ENCODE peak calls at places on chromosomes 3 and 15, in six cellular contexts. D is GM23338, W is bronchial epithelial cell, R is fibroblast of pulmonary artery, P is HFF-Myc, J is psoas muscle. Y is an unnamed sample.

GRCh38 chr15:79615754-79616153 is 183.6 kb downstream of the MINAR1 start:
- DNase-seq in P (no peak), W (no peak), D (no peak), R (no peak), J (no peak), Y (no peak)

GRCh38 chr3:132350814-132351213 is 33.6 kb downstream of the ACP3 start:
- DNase-seq in D (no peak), J (no peak), R (no peak), P (no peak), W (no peak), Y (no peak)

GRCh38 chr15:65939901-65940617 is 70.8 kb downstream of the RAB11A start:
- DNase-seq in D (no peak), P (peak), R (peak), J (no peak), W (peak), Y (peak)

GRCh38 chr3:40079845-40080240 is 229.7 kb upstream of the EIF1B start:
- DNase-seq in D (no peak), R (peak), W (peak), P (no peak), J (no peak), Y (no peak)

GRCh38 chr3:46835059-46835458 is 28.2 kb downstream of the MYL3 start:
- DNase-seq in R (no peak), D (no peak), P (no peak), J (no peak), W (no peak), Y (no peak)

GRCh38 chr3:180017846-180018245 is 18.9 kb downstream of the PEX5L start:
- DNase-seq in J (no peak), W (no peak), D (no peak), P (no peak), R (no peak), Y (no peak)

GRCh38 chr3:57451150-57451846 is 92.8 kb downstream of the DNAH12 start:
- DNase-seq in R (no peak), D (no peak), J (no peak), W (no peak), P (no peak), Y (no peak)

GRCh38 chr3:36653095-36653494 is 111.3 kb downstream of the DCLK3 start:
- DNase-seq in D (no peak), W (peak), P (peak), R (peak), J (no peak), Y (no peak)

GRCh38 chr15:101115887-101116680 is 135.8 kb downstream of the CHSY1 start:
- DNase-seq in R (peak), D (no peak), J (peak), P (no peak), W (no peak), Y (no peak)

GRCh38 chr15:81297147-81297572 is 26.8 kb downstream of the STARD5 start:
- DNase-seq in J (no peak), P (no peak), W (peak), R (peak), D (no peak), Y (no peak)

GRCh38 chr15:90062729-90063684 is 39.3 kb downstream of the IDH2 start:
- DNase-seq in P (no peak), W (no peak), R (no peak), J (no peak), D (no peak), Y (no peak)

GRCh38 chr15:90099072-90099867 is 3.0 kb downstream of the IDH2 start:
- DNase-seq in J (no peak), P (no peak), D (peak), W (no peak), R (no peak), Y (no peak)

GRCh38 chr15:77032647-77033416 is 37.9 kb downstream of the PSTPIP1 start:
- DNase-seq in D (no peak), J (no peak), P (no peak), R (no peak), W (no peak), Y (no peak)

GRCh38 chr15:94584833-94585244 is 353.5 kb downstream of the MCTP2 start:
- DNase-seq in W (no peak), D (no peak), R (peak), P (no peak), J (no peak), Y (no peak)

GRCh38 chr3:3772920-3773319 is 26.3 kb upstream of the LRRN1 start:
- DNase-seq in P (no peak), R (no peak), W (no peak), J (no peak), D (no peak), Y (no peak)

GRCh38 chr3:94132777-94133176 is 69.9 kb downstream of the NSUN3 start:
- DNase-seq in D (peak), W (peak), J (no peak), P (no peak), R (no peak), Y (no peak)

GRCh38 chr3:190194506-190194905 is 73.8 kb upstream of the P3H2 start:
- DNase-seq in J (no peak), D (peak), W (no peak), P (no peak), R (no peak), Y (no peak)

GRCh38 chr3:76307556-76307955 is 522.2 kb upstream of the ZNF717 start:
- DNase-seq in J (no peak), R (no peak), P (no peak), W (no peak), D (no peak), Y (no peak)

GRCh38 chr15:92780816-92781215 is 119.3 kb upstream of the CHD2 start:
- DNase-seq in D (peak), P (no peak), R (no peak), J (no peak), W (no peak), Y (no peak)

GRCh38 chr3:55630280-55630920 is 143.3 kb upstream of the WNT5A start:
- DNase-seq in D (peak), W (no peak), P (no peak), J (no peak), R (no peak), Y (no peak)
- TF ChIP-seq CTCF in D (no peak), W (no peak), P (no peak), J (no peak), R (no peak), Y (no peak)

DNA sequence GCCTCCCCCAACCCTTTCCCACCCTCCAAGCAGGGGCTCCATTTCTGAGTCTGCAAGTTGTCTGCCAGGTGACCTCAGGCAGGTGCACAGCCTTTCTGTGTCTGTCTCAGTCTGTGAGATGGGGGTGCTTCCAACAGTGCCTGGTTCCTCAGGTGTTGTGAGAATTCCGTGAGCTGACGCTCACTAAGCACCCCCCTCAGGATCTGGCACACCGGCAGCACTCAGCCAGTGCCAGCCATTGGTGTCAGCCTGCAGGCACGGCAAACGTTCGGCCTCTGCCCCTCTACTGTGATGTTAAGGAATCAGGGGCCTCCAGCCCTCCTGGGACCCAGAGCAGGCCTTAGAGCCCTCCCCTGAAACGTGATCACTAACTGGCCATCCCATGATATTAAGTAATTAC is 2.4 kb downstream of the KLF15 start:
- DNase-seq in D (no peak), P (no peak), J (no peak), W (no peak), R (no peak), Y (no peak)
- H3K4me3 ChIP-seq in D (no peak), P (no peak), J (peak), W (no peak), R (no peak), Y (no peak)

GRCh38 chr3:170961616-170962400 is 53.4 kb upstream of the EIF5A2 start:
- DNase-seq in D (peak), J (no peak), R (peak), P (peak), W (peak), Y (no peak)
- TF ChIP-seq CTCF in D (peak), J (peak), R (peak), P (peak), W (peak), Y (peak)

GRCh38 chr3:42982645-42983412 is 3.7 kb downstream of the GASK1A start:
- DNase-seq in R (no peak), D (no peak), P (no peak), W (no peak), J (no peak), Y (no peak)

GRCh38 chr3:42980209-42980608 is 1.1 kb downstream of the GASK1A start:
- DNase-seq in R (no peak), D (peak), W (no peak), J (no peak), P (no peak), Y (no peak)

GRCh38 chr3:42983927-42984326 is 4.8 kb downstream of the GASK1A start:
- DNase-seq in P (no peak), W (peak), D (no peak), R (no peak), J (no peak), Y (no peak)

GRCh38 chr3:42979044-42979962 is at the start of gene GASK1A:
- DNase-seq in R (no peak), D (peak), P (no peak), J (peak), W (no peak), Y (no peak)

GRCh38 chr3:42980909-42981308 is 1.8 kb downstream of the GASK1A start:
- DNase-seq in R (no peak), W (peak), J (no peak), P (no peak), D (peak), Y (no peak)
- H3K4me3 ChIP-seq in R (no peak), W (no peak), J (peak), P (no peak), D (peak), Y (no peak)

GRCh38 chr3:194485876-194486539 is 794 bp downstream of the ATP13A3 start:
- DNase-seq in R (peak), D (peak), P (no peak), J (peak), W (no peak), Y (no peak)
- TF ChIP-seq CTCF in R (no peak), D (no peak), P (peak), J (peak), W (peak), Y (peak)

GRCh38 chr15:91294795-91295194 is 194.7 kb downstream of the SV2B start:
- DNase-seq in R (no peak), J (no peak), P (no peak), W (no peak), D (no peak), Y (no peak)
- H3K4me3 ChIP-seq in R (no peak), J (no peak), P (no peak), W (no peak), D (no peak), Y (no peak)

DNA sequence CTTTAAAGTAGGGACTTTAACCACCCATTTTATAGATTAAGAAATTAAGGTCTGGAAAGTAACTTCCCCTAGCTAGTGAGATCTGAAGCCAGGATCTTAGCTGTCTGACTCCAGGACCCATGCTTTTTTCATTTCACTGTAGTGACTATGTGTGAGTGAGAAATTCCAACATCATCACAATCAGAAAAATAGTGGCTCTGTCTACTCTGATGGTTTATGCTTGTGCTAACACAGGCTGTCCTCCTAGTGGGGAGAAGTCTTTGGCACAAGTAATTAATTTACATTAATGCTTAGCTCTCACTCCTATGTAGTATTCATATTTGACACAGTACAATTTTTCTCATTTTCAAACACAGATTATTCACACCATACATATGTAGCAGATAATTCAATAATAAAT is 143.4 kb downstream of the ANO10 start:
- DNase-seq in W (no peak), D (no peak), P (no peak), J (no peak), R (no peak), Y (no peak)
- TF ChIP-seq CTCF in W (no peak), D (no peak), P (no peak), J (no peak), R (no peak), Y (no peak)

DNA sequence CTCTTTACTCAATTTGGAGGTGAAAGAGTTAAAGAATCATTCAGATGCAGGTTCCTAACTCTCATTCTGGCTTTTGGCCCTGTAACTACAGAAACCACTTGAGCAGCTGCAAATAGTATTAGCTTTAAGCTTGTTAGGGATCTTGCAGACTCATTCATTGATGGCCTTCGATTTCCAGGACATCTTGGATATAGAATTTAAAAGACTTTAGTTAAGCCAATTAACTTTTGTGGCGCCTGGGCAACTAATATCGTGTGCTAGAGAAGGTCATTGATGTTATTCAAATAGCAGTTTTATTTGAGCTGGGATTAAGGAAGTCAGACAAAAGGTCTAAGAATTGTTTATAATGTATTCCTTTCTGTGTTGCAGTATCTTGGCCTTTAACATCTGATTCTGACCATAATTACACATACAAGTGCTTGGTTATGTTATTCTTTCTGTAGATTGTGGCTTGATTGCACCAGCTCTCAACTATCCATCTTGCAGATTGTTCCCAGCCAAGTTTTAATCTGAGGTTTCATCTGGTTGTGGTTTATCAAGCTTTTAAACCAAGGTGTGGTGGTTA is 185.3 kb downstream of the CACNA2D3 start:
- DNase-seq in P (no peak), J (no peak), D (no peak), W (no peak), R (no peak), Y (no peak)
- H3K4me3 ChIP-seq in P (no peak), J (no peak), D (no peak), W (no peak), R (no peak), Y (no peak)

DNA sequence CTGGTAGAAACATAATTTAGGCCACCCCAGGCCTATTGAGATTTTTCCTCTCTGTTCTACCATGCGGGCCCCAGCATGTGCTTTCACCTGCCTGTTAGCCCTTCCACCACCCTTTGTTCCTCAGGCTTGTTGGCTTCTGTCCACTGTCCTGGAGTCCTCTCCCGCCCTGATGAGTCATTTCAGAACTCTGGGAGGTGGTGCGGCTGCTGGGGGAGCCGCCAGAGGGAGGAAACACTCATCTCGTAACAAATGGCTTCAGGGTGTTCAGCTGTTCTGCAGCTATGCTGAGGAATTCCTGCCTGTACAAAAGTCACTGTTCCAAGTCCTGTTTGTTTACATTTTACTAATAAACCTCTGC is 36.3 kb downstream of the LRTM1 start:
- DNase-seq in W (peak), D (no peak), P (peak), J (peak), R (peak), Y (peak)
- TF ChIP-seq CTCF in W (peak), D (no peak), P (peak), J (peak), R (peak), Y (peak)

Y was measured in AG04449.